ENCODE peak calls at places on chromosomes 5 and 9, in eight cellular contexts. I is T-helper 2 cell, B is NCI-H1092 treated with DMSO at 0.1 percent for 48 hours, M is AG20443, U is T-cell, O is Calu3, G is pancreas, L is erythroblast. D is an unnamed sample.

GRCh38 chr9:114836769-114837168 is 30.9 kb upstream of the TNFSF15 start:
- DNase-seq in I (peak), B (no peak), M (no peak), U (no peak), O (no peak), G (no peak), L (no peak), D (no peak)

GRCh38 chr9:101166717-101167116 is 138.2 kb downstream of the PLPPR1 start:
- DNase-seq in I (no peak), B (no peak), M (no peak), U (no peak), O (no peak), G (no peak), L (no peak), D (no peak)

GRCh38 chr5:80170117-80170535 is 85.7 kb downstream of the SERINC5 start:
- DNase-seq in I (no peak), B (no peak), M (no peak), U (no peak), O (no peak), G (no peak), L (no peak), D (no peak)

GRCh38 chr9:107249665-107250285 is 33.3 kb upstream of the RAD23B start:
- DNase-seq in I (no peak), B (no peak), M (no peak), U (no peak), O (no peak), G (no peak), L (no peak), D (no peak)

GRCh38 chr9:69822091-69822750 is 1.6 kb downstream of the CFAP95 start:
- DNase-seq in I (peak), B (no peak), M (peak), U (no peak), O (no peak), G (no peak), L (no peak), D (no peak)

GRCh38 chr5:128632264-128632663 is 94.2 kb upstream of the FBN2 start:
- DNase-seq in I (no peak), B (no peak), M (no peak), U (no peak), O (no peak), G (no peak), L (no peak), D (no peak)

GRCh38 chr9:98162638-98163037 is 29.8 kb downstream of the CORO2A start:
- DNase-seq in I (no peak), B (no peak), M (no peak), U (no peak), O (no peak), G (no peak), L (no peak), D (no peak)

GRCh38 chr5:147754372-147755122 is 28.0 kb downstream of the JAKMIP2 start:
- DNase-seq in I (peak), B (no peak), M (no peak), U (no peak), O (no peak), G (no peak), L (no peak), D (no peak)

GRCh38 chr9:136958898-136959850 is 7.1 kb downstream of the LCN12 start:
- DNase-seq in I (no peak), B (no peak), M (no peak), U (no peak), O (no peak), G (no peak), L (no peak), D (no peak)

GRCh38 chr5:91312698-91313097 is 70.4 kb downstream of the ARRDC3 start:
- DNase-seq in I (no peak), B (no peak), M (no peak), U (no peak), O (no peak), G (no peak), L (no peak), D (no peak)

GRCh38 chr5:116045821-116046220 is 13.5 kb downstream of the ARL14EPL start:
- DNase-seq in I (no peak), B (no peak), M (no peak), U (no peak), O (no peak), G (no peak), L (no peak), D (no peak)

GRCh38 chr5:132260714-132261615 is 3.5 kb downstream of the PDLIM4 start:
- DNase-seq in I (no peak), B (no peak), M (peak), U (no peak), O (peak), G (peak), L (peak), D (no peak)